ENCODE peak calls at places on chromosomes 16 and 17, in seven cellular contexts. One of them, this sample, is unnamed. For H3K4me1, the result is how much of the 10 kb centered on the place peaks cover.

GRCh38 chr17:48340916-48341315 is 89.1 kb downstream of the SKAP1 start:
- DNase-seq in K562: no peak
- DNase-seq in HepG2: no peak
- DNase-seq in SK-N-SH: no peak
- DNase-seq in H1: no peak
- DNase-seq in GM12878: no peak
- DNase-seq in HCT116: no peak
- DNase-seq in this sample: no peak

GRCh38 chr16:88596477-88596876 is 26.3 kb downstream of the ZC3H18 start:
- DNase-seq in SK-N-SH: no peak
- DNase-seq in H1: no peak
- DNase-seq in GM12878: no peak
- DNase-seq in HCT116: no peak
- DNase-seq in K562: no peak
- DNase-seq in HepG2: no peak
- DNase-seq in this sample: no peak

GRCh38 chr17:78252111-78252634 is 20.7 kb downstream of the TMEM235 start:
- DNase-seq in K562: no peak
- DNase-seq in HepG2: no peak
- DNase-seq in HCT116: no peak
- DNase-seq in H1: no peak
- DNase-seq in SK-N-SH: no peak
- DNase-seq in GM12878: no peak
- DNase-seq in this sample: no peak

GRCh38 chr17:37750768-37751466 is 6.1 kb upstream of the HNF1B start:
- DNase-seq in H1: no peak
- DNase-seq in HepG2: no peak
- DNase-seq in GM12878: no peak
- DNase-seq in SK-N-SH: no peak
- DNase-seq in K562: no peak
- DNase-seq in HCT116: no peak
- DNase-seq in this sample: no peak

GRCh38 chr17:75945202-75945601 is 4.4 kb upstream of the FBF1 start:
- DNase-seq in SK-N-SH: no peak
- DNase-seq in HepG2: no peak
- DNase-seq in GM12878: no peak
- DNase-seq in K562: no peak
- DNase-seq in HCT116: no peak
- DNase-seq in H1: no peak
- DNase-seq in this sample: no peak

GRCh38 chr16:89159850-89160354 is 11.6 kb upstream of the CDH15 start:
- DNase-seq in GM12878: no peak
- DNase-seq in HepG2: no peak
- DNase-seq in HCT116: no peak
- DNase-seq in H1: no peak
- DNase-seq in K562: no peak
- DNase-seq in SK-N-SH: no peak
- DNase-seq in this sample: no peak

GRCh38 chr16:80543162-80543561 is 2.4 kb downstream of the DYNLRB2 start:
- DNase-seq in HepG2: no peak
- DNase-seq in H1: no peak
- DNase-seq in GM12878: no peak
- DNase-seq in K562: no peak
- DNase-seq in HCT116: no peak
- DNase-seq in SK-N-SH: no peak
- DNase-seq in this sample: no peak

GRCh38 chr16:84947996-84948854 is 63.1 kb downstream of the ZDHHC7 start:
- DNase-seq in K562: no peak
- DNase-seq in SK-N-SH: no peak
- DNase-seq in GM12878: no peak
- DNase-seq in HepG2: no peak
- DNase-seq in H1: no peak
- DNase-seq in HCT116: no peak
- DNase-seq in this sample: no peak

GRCh38 chr17:74892974-74893911 is at the start of gene FADS6:
- DNase-seq in GM12878: no peak
- DNase-seq in HepG2: no peak
- DNase-seq in SK-N-SH: peak
- DNase-seq in H1: no peak
- DNase-seq in K562: no peak
- DNase-seq in HCT116: no peak
- DNase-seq in this sample: no peak
- H3K4me3 ChIP-seq in GM12878: no peak
- H3K4me3 ChIP-seq in HepG2: peak
- H3K4me3 ChIP-seq in SK-N-SH: peak
- H3K4me3 ChIP-seq in H1: peak
- H3K4me3 ChIP-seq in K562: peak
- H3K4me3 ChIP-seq in HCT116: no peak
- H3K4me3 ChIP-seq in this sample: peak

DNA sequence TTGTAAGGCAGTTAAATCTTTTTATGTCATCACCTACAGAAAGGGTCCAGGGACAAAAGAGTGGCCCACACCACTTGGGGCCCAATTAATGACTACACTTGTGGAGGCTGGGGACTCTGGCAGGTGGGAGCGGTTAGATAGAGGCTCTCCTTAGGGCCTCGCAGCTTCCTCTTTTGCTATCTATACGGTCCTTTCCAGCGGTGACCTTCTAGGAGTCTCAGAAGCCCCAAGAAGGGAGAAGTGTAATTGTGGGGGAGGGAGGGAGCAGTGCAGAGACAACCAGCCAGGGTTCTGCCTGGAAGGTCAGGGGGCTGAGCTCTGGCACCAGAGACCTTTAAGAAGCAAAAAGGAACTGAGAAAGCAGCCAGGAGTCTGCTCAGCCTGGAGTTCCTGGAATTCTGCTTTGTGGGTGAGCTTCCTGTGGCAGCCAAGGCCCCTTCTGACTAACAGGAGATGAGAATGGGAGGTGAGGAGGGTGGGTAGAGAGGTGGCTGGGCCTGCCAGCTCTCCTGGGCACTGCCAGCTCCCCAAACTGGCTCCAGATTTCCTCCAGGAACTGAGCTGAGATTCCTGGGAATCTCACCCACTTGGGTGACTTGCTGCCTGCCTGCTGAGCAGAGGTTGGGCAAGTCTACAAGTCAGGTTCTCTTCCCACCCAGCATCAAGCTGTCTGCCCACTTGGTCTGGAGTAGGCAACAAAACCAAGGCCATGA is 16.3 kb upstream of the MAP3K14 start:
- DNase-seq in GM12878: no peak
- DNase-seq in HepG2: no peak
- DNase-seq in K562: peak
- DNase-seq in H1: no peak
- DNase-seq in HCT116: no peak
- DNase-seq in SK-N-SH: no peak
- DNase-seq in this sample: no peak
- TF ChIP-seq YY1 in GM12878: peak
- TF ChIP-seq YY1 in HepG2: no peak
- TF ChIP-seq YY1 in K562: peak
- TF ChIP-seq YY1 in H1: no peak
- TF ChIP-seq YY1 in HCT116: no peak
- TF ChIP-seq YY1 in SK-N-SH: no peak
- TF ChIP-seq YY1 in this sample: no peak

GRCh38 chr17:74776044-74776962 is at the start of gene NAT9:
- DNase-seq in SK-N-SH: peak
- DNase-seq in H1: peak
- DNase-seq in HCT116: peak
- DNase-seq in HepG2: peak
- DNase-seq in GM12878: peak
- DNase-seq in K562: peak
- DNase-seq in this sample: peak
- H3K4me1 ChIP-seq in SK-N-SH: under half
- H3K4me1 ChIP-seq in H1: under half
- H3K4me1 ChIP-seq in HCT116: under half
- H3K4me1 ChIP-seq in HepG2: half or more
- H3K4me1 ChIP-seq in GM12878: under half
- H3K4me1 ChIP-seq in K562: under half
- H3K4me1 ChIP-seq in this sample: under half

DNA sequence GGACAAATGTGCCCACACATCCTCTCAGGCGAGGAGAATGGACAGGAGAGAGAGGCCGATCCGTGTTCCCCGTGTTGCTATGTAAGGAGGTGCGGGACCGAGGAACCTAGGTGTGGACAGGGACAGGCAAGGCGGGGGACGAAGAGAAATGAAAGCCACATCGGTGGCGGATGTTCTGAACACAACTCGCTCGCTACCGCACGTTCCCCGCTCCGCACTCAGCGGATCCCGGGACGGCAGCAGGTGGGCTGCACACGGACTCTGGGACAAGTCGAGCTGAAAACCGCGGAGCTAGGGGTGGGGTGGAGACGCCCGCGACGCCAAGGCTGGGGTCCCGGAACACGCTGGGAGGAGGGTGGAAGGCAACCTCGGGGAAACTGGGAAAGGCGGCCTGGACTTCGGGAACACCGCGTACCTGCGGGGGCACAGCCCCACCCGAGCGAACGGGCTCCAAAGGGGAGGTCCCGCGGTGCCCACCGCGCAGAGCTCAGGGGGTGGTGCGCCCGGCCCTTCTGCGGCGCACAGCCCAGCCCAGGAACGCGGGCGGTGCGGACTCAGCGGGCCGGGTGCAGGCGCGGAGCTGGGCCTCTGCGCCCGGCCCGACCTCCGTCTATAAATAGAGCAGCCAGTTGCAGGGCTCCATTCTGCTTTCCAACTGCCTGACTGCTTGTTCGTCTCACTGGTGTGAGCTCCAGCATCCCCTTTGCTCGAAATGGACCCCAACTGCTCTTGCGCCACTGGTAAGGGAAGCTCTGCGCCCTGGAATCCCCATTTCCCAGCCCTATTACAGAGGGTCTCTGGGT is at the start of gene MT1E:
- DNase-seq in SK-N-SH: peak
- DNase-seq in HepG2: peak
- DNase-seq in HCT116: peak
- DNase-seq in H1: no peak
- DNase-seq in GM12878: no peak
- DNase-seq in K562: no peak
- DNase-seq in this sample: no peak
- H3K4me3 ChIP-seq in SK-N-SH: peak
- H3K4me3 ChIP-seq in HepG2: peak
- H3K4me3 ChIP-seq in HCT116: peak
- H3K4me3 ChIP-seq in H1: peak
- H3K4me3 ChIP-seq in GM12878: peak
- H3K4me3 ChIP-seq in K562: no peak
- H3K4me3 ChIP-seq in this sample: peak

GRCh38 chr16:66585477-66586239 is 6.4 kb downstream of the CMTM2 start:
- DNase-seq in H1: no peak
- DNase-seq in K562: no peak
- DNase-seq in HepG2: no peak
- DNase-seq in GM12878: no peak
- DNase-seq in HCT116: no peak
- DNase-seq in SK-N-SH: no peak
- DNase-seq in this sample: no peak
- TF ChIP-seq YY1 in H1: no peak
- TF ChIP-seq YY1 in K562: no peak
- TF ChIP-seq YY1 in HepG2: no peak
- TF ChIP-seq YY1 in GM12878: no peak
- TF ChIP-seq YY1 in HCT116: no peak
- TF ChIP-seq YY1 in SK-N-SH: no peak
- TF ChIP-seq YY1 in this sample: no peak

GRCh38 chr17:31128241-31128640 is 33.5 kb downstream of the NF1 start:
- DNase-seq in H1: no peak
- DNase-seq in GM12878: no peak
- DNase-seq in K562: no peak
- DNase-seq in HepG2: no peak
- DNase-seq in HCT116: no peak
- DNase-seq in SK-N-SH: no peak
- DNase-seq in this sample: no peak
- H3K4me1 ChIP-seq in H1: under half
- H3K4me1 ChIP-seq in GM12878: under half
- H3K4me1 ChIP-seq in K562: under half
- H3K4me1 ChIP-seq in HepG2: under half
- H3K4me1 ChIP-seq in HCT116: under half
- H3K4me1 ChIP-seq in SK-N-SH: under half
- H3K4me1 ChIP-seq in this sample: under half

DNA sequence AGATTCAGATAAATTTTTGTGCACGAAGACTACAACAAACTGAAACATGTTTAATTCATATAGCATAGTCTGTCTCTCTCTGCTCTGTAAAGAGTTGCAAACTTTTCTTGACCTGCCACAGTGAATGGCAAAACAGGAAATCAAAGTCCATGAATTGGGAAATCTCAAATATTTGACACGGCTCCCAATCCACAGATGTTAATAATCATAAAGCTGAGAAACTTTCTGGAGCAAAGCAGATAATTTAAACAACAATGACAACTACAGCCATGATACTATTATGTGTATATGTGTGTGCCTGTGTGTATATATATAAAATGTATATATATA is 743 bp upstream of the ABCA6 start:
- DNase-seq in HepG2: peak
- DNase-seq in GM12878: no peak
- DNase-seq in K562: no peak
- DNase-seq in SK-N-SH: no peak
- DNase-seq in HCT116: no peak
- DNase-seq in H1: no peak
- DNase-seq in this sample: no peak
- H3K4me3 ChIP-seq in HepG2: no peak
- H3K4me3 ChIP-seq in GM12878: no peak
- H3K4me3 ChIP-seq in K562: no peak
- H3K4me3 ChIP-seq in SK-N-SH: peak
- H3K4me3 ChIP-seq in HCT116: no peak
- H3K4me3 ChIP-seq in H1: no peak
- H3K4me3 ChIP-seq in this sample: no peak

GRCh38 chr16:85971877-85972638 is 73.1 kb downstream of the IRF8 start:
- DNase-seq in GM12878: no peak
- DNase-seq in HepG2: no peak
- DNase-seq in SK-N-SH: no peak
- DNase-seq in HCT116: no peak
- DNase-seq in K562: no peak
- DNase-seq in H1: no peak
- DNase-seq in this sample: no peak

GRCh38 chr16:85978291-85978775 is 79.4 kb downstream of the IRF8 start:
- DNase-seq in HCT116: no peak
- DNase-seq in H1: no peak
- DNase-seq in GM12878: no peak
- DNase-seq in K562: no peak
- DNase-seq in SK-N-SH: no peak
- DNase-seq in HepG2: no peak
- DNase-seq in this sample: no peak

GRCh38 chr16:85975421-85976100 is 76.6 kb downstream of the IRF8 start:
- DNase-seq in H1: no peak
- DNase-seq in HCT116: no peak
- DNase-seq in HepG2: peak
- DNase-seq in GM12878: no peak
- DNase-seq in SK-N-SH: no peak
- DNase-seq in K562: no peak
- DNase-seq in this sample: no peak

GRCh38 chr16:85970712-85971220 is 71.8 kb downstream of the IRF8 start:
- DNase-seq in SK-N-SH: no peak
- DNase-seq in H1: no peak
- DNase-seq in GM12878: no peak
- DNase-seq in K562: no peak
- DNase-seq in HepG2: no peak
- DNase-seq in HCT116: no peak
- DNase-seq in this sample: no peak

GRCh38 chr16:85974428-85975375 is 75.7 kb downstream of the IRF8 start:
- DNase-seq in HepG2: peak
- DNase-seq in H1: no peak
- DNase-seq in SK-N-SH: no peak
- DNase-seq in K562: no peak
- DNase-seq in GM12878: no peak
- DNase-seq in HCT116: no peak
- DNase-seq in this sample: no peak
- TF ChIP-seq YY1 in HepG2: no peak
- TF ChIP-seq YY1 in H1: no peak
- TF ChIP-seq YY1 in SK-N-SH: no peak
- TF ChIP-seq YY1 in K562: no peak
- TF ChIP-seq YY1 in GM12878: no peak
- TF ChIP-seq YY1 in HCT116: no peak
- TF ChIP-seq YY1 in this sample: no peak